ENCODE peak calls at places on chromosomes 6 and 20, in eight cellular contexts. Y is tibial artery; G is keratinocyte; P is right atrium auricular region; Z is body of pancreas; D is CD8-positive, alpha-beta T cell; F is dorsolateral prefrontal cortex; I is WERI-Rb-1. T is an unnamed sample. For H3K27me3, the result is how much of the 10 kb centered on the place peaks cover.

GRCh38 chr20:9409352-9409751 is 105.0 kb upstream of the LAMP5 start:
- DNase-seq in D (no peak), F (no peak), P (no peak), Z (no peak), Y (no peak), G (no peak), I (no peak), T (no peak)

GRCh38 chr20:51446656-51447055 is 95.9 kb downstream of the NFATC2 start:
- DNase-seq in D (no peak), P (no peak), Y (no peak), Z (no peak), G (no peak), F (no peak), I (no peak), T (peak)

GRCh38 chr6:30490031-30490876 is 945 bp downstream of the HLA-E start:
- DNase-seq in P (no peak), Z (peak), F (no peak), Y (peak), D (peak), I (peak), G (no peak), T (no peak)

GRCh38 chr6:135936606-135937005 is 85.1 kb downstream of the PDE7B start:
- DNase-seq in Y (no peak), G (peak), Z (no peak), D (no peak), I (no peak), F (no peak), P (no peak), T (peak)

GRCh38 chr6:12136905-12137304 is 124.8 kb downstream of the HIVEP1 start:
- DNase-seq in G (no peak), F (no peak), I (no peak), P (no peak), Z (no peak), Y (no peak), D (no peak), T (no peak)

GRCh38 chr20:50670126-50670862 is 21.0 kb downstream of the RIPOR3 start:
- DNase-seq in Z (peak), Y (no peak), G (peak), D (no peak), I (peak), P (no peak), F (no peak), T (peak)

GRCh38 chr20:45833030-45833882 is at the start of gene SNX21:
- DNase-seq in D (peak), P (peak), G (no peak), Z (peak), F (peak), I (peak), Y (peak), T (peak)

GRCh38 chr6:23655502-23655901 is 470.5 kb upstream of the NRSN1 start:
- DNase-seq in G (no peak), P (no peak), Y (no peak), Z (no peak), I (no peak), D (no peak), F (no peak), T (no peak)

GRCh38 chr20:44901972-44902371 is 7.9 kb upstream of the PABPC1L start:
- DNase-seq in G (no peak), D (no peak), F (no peak), I (no peak), P (no peak), Y (no peak), Z (no peak), T (no peak)

DNA sequence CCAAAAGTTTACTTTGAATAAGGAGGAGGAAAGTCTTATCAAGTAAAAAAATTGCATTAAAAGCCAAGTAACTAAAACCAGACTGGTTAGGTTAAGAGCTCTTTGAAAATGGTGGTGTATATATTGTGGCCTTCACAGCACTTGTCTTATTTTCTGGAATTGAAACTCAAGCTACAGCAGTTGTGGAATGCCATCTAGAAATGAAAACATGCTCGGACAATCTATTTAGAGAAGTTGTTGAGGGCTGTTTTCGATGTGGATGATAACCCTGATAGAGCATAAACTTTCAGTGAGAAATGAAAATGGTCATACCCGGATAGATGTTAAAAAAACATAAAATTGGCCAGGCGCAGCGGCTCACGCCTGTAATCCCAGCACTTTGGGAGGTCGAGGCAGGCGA is 47.0 kb downstream of the ARID1B start:
- DNase-seq in P (no peak), G (no peak), F (no peak), Y (no peak), D (no peak), I (no peak), Z (no peak), T (no peak)
- TF ChIP-seq CTCF in P (no peak), G (no peak), F (no peak), Y (no peak), D (no peak), I (no peak), Z (no peak), T (no peak)

GRCh38 chr6:167397712-167398111 is 72.8 kb downstream of the TTLL2 start:
- DNase-seq in I (no peak), F (no peak), P (no peak), G (no peak), Y (no peak), Z (no peak), D (no peak), T (no peak)
- H3K4me3 ChIP-seq in I (no peak), F (no peak), P (no peak), G (no peak), Y (no peak), Z (no peak), D (no peak), T (no peak)

GRCh38 chr20:2825770-2826169 is 9.6 kb downstream of the TMEM239 start:
- DNase-seq in Z (no peak), I (no peak), F (no peak), P (no peak), G (no peak), Y (no peak), D (no peak), T (no peak)
- H3K27me3 ChIP-seq in Z (under half), I (under half), F (under half), P (under half), G (under half), Y (under half), D (under half), T (under half)

GRCh38 chr6:9408718-9409117 is 973.4 kb upstream of the SLC35B3 start:
- DNase-seq in P (no peak), D (no peak), G (no peak), I (no peak), Z (no peak), F (no peak), Y (no peak), T (no peak)

GRCh38 chr6:9409126-9409525 is 973.8 kb upstream of the SLC35B3 start:
- DNase-seq in F (no peak), Z (no peak), P (no peak), I (no peak), Y (no peak), G (no peak), D (no peak), T (no peak)

GRCh38 chr6:9417400-9417799 is 982.1 kb upstream of the SLC35B3 start:
- DNase-seq in F (no peak), G (no peak), D (no peak), P (no peak), Z (no peak), I (no peak), Y (no peak), T (no peak)

GRCh38 chr6:9412951-9413559 is 977.7 kb upstream of the SLC35B3 start:
- DNase-seq in I (peak), F (no peak), P (no peak), Z (peak), Y (no peak), D (no peak), G (no peak), T (no peak)
- TF ChIP-seq CTCF in I (peak), F (no peak), P (peak), Z (peak), Y (no peak), D (no peak), G (peak), T (peak)

GRCh38 chr20:32362924-32363364 is 4.8 kb downstream of the ASXL1 start:
- DNase-seq in P (no peak), I (no peak), D (no peak), Y (no peak), G (no peak), Z (no peak), F (no peak), T (no peak)
- H3K4me3 ChIP-seq in P (no peak), I (no peak), D (no peak), Y (no peak), G (no peak), Z (no peak), F (no peak), T (no peak)

DNA sequence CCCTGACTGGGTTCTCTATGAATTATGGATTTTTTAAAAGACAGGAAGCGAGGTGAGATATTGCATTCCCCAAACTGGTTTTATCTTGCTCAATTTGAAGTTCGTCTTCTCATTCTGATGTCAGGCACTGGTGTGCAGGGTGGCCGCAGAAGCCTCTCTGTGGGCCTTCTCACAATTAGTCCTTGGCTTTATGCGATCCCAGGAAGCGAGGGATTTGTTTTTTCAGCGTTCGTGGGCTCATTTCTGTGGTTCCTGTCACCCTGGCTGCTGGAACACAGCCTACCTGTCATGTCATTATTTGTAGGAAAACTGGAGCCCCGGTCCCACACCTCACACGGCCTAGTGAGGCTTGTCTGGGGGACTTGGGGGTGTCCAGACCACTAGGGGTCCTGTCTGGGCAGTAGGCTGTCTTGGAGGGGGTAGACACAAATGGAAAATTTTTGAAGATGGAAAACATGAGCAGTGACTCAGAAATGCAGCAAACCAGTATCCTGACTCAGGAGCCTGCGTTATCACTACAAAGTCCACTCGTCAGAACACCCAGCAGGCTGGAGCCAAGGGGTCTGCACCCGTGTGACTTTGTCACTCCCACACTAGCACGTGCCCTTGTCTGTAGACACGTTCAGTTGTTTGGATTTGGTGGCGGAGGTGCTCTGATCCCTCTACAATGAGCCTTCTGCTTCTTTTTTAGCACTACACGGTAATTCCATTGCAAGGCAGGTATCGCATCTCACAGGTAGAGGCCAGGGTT is 42.2 kb downstream of the GNAS-AS1 start:
- DNase-seq in I (no peak), F (no peak), Z (no peak), Y (no peak), P (no peak), D (no peak), G (no peak), T (no peak)
- H3K27me3 ChIP-seq in I (half or more), F (under half), Z (under half), Y (under half), P (under half), D (under half), G (half or more), T (under half)

DNA sequence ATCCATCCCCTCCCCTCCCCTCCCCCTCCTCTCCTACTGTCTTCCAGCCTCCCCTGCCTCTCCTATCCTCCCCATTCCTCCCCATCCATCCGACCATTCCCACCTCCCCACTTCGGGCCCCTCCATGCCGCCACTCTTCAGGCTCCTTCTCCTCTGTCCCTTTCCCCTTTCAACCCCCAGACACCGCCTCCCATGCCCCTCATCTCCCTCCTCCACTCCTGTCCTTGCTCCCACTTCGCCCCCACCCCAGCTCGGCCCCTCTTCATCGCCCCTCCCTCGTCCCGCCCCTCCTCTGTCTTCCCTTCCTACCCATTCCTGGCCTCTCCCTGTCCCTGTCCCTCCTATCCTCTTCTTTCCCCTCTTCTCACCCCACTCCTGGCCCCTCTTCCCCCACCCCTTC is 554 bp upstream of the CST3 start:
- DNase-seq in G (no peak), P (no peak), Z (no peak), I (no peak), D (no peak), Y (no peak), F (no peak), T (no peak)
- TF ChIP-seq CTCF in G (no peak), P (no peak), Z (no peak), I (no peak), D (no peak), Y (no peak), F (no peak), T (no peak)